ENCODE peak calls at places on chromosomes 12 and 14, in four cellular contexts. V, C, Y and P are unnamed samples.

GRCh38 chr12:57622293-57623245 is 10.4 kb downstream of the B4GALNT1 start:
- DNase-seq in V (no peak), C (no peak), Y (no peak), P (no peak)

GRCh38 chr14:79369359-79370332 is 841.7 kb downstream of the DIO2 start:
- DNase-seq in V (peak), C (no peak), Y (no peak), P (peak)

GRCh38 chr14:39673141-39674133 is 241.2 kb upstream of the FBXO33 start:
- DNase-seq in V (no peak), C (no peak), Y (no peak), P (no peak)

GRCh38 chr14:102490456-102490855 is 19.1 kb downstream of the ANKRD9 start:
- DNase-seq in V (peak), C (no peak), Y (peak), P (no peak)

GRCh38 chr12:46299846-46300245 is 31.0 kb upstream of the SLC38A1 start:
- DNase-seq in V (no peak), C (no peak), Y (no peak), P (no peak)

GRCh38 chr14:93905623-93906022 is 21.5 kb upstream of the FAM181A start:
- DNase-seq in V (peak), C (no peak), Y (no peak), P (no peak)

GRCh38 chr12:66176525-66176924 is 6.7 kb upstream of the TMBIM4 start:
- DNase-seq in V (no peak), C (no peak), Y (no peak), P (no peak)

GRCh38 chr12:79302171-79302841 is 388.5 kb downstream of the PAWR start:
- DNase-seq in V (no peak), C (no peak), Y (no peak), P (no peak)

GRCh38 chr12:128040971-128041370 is 226.0 kb upstream of the TMEM132C start:
- DNase-seq in V (no peak), C (no peak), Y (no peak), P (no peak)

GRCh38 chr14:22545842-22546721 is 42.9 kb downstream of the DAD1 start:
- DNase-seq in V (peak), C (no peak), Y (no peak), P (no peak)

GRCh38 chr14:29925106-29925722 is 2.4 kb downstream of the PRKD1 start:
- DNase-seq in V (no peak), C (no peak), Y (no peak), P (no peak)

GRCh38 chr14:61866932-61867920 is 105.0 kb downstream of the SNAPC1 start:
- DNase-seq in V (no peak), C (no peak), Y (no peak), P (no peak)

GRCh38 chr14:102215071-102215470 is 75.4 kb downstream of the WDR20 start:
- DNase-seq in V (no peak), C (no peak), Y (no peak), P (no peak)

GRCh38 chr12:2813573-2814185 is 1.2 kb downstream of the ITFG2 start:
- DNase-seq in V (peak), C (peak), Y (no peak), P (peak)

GRCh38 chr12:116319851-116320621 is 42.5 kb upstream of the MED13L start:
- DNase-seq in V (peak), C (no peak), Y (peak), P (peak)

GRCh38 chr14:77099425-77100167 is 1.5 kb downstream of the CIPC start:
- DNase-seq in V (peak), C (no peak), Y (no peak), P (no peak)

GRCh38 chr12:79371226-79371625 is 319.5 kb downstream of the PAWR start:
- DNase-seq in V (no peak), C (no peak), Y (no peak), P (no peak)

DNA sequence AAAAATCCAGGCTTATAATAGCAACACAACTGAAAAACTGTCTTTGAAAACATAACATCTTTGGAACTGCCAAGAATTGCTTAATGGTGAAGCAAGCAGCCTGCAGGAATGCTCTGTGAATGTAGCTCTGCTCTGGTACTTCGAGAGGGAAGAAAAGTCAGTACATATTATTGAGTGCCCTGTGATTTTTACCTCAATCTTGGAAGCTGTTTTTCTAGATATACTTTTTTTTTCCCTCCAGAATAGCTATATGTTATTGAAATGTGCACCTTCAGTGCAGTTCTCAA is 508.1 kb downstream of the PCNX1 start:
- DNase-seq in V (no peak), C (no peak), Y (no peak), P (no peak)
- H3K27ac ChIP-seq in V (no peak), C (no peak), Y (no peak), P (no peak)

GRCh38 chr12:12926571-12927071 is 25.3 kb downstream of the GPRC5D start:
- DNase-seq in V (no peak), C (no peak), Y (no peak), P (no peak)

GRCh38 chr12:12922191-12922616 is 29.8 kb downstream of the GPRC5D start:
- DNase-seq in V (no peak), C (no peak), Y (no peak), P (no peak)

GRCh38 chr12:12922978-12923377 is 29.0 kb downstream of the GPRC5D start:
- DNase-seq in V (no peak), C (no peak), Y (no peak), P (no peak)

GRCh38 chr12:12925383-12925782 is 26.6 kb downstream of the GPRC5D start:
- DNase-seq in V (no peak), C (no peak), Y (no peak), P (no peak)

GRCh38 chr12:12924169-12924568 is 27.8 kb downstream of the GPRC5D start:
- DNase-seq in V (no peak), C (no peak), Y (no peak), P (no peak)
- H3K27ac ChIP-seq in V (no peak), C (no peak), Y (no peak), P (no peak)

DNA sequence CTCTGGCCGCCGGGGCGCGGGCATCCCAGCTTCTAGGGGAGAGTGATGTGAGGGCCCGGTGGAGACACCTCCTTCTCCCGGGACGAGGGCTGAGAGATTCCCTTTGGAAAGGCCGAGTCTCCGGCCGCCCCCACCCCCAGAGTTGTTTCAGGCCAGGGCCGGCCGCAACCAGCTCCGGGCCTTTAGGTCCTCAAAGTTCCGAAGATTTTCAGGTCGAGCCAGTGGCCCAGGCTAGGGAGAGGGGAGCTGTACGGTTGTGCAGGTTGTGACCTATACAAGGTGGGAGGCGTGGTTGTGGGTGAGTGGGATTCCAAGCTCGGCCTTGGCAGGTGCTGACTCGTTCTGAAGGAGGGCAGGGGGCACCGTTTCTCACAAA is 18.4 kb upstream of the ANKRD33 start:
- DNase-seq in V (no peak), C (no peak), Y (no peak), P (no peak)
- H3K27ac ChIP-seq in V (no peak), C (no peak), Y (no peak), P (no peak)

DNA sequence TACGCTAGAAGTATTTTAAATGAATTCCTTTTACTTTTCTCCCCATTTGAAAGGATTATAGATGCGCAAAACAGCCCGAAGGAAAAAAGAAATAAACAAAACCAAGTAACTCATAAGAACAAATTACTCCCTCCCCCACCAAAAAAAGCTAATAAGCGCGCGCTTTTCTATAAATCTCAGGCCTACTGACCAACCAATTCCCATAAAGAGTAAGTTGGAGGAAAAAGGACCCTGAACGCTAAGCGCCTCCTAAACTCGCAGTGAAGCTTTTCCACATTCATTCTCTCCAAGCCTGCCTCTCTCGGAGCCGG is 583 bp downstream of the MBIP start:
- DNase-seq in V (no peak), C (no peak), Y (no peak), P (no peak)
- H3K27ac ChIP-seq in V (peak), C (peak), Y (peak), P (peak)

GRCh38 chr12:62250671-62251608 is 9.3 kb upstream of the USP15 start:
- DNase-seq in V (no peak), C (no peak), Y (no peak), P (no peak)
- H3K27ac ChIP-seq in V (no peak), C (no peak), Y (peak), P (no peak)

DNA sequence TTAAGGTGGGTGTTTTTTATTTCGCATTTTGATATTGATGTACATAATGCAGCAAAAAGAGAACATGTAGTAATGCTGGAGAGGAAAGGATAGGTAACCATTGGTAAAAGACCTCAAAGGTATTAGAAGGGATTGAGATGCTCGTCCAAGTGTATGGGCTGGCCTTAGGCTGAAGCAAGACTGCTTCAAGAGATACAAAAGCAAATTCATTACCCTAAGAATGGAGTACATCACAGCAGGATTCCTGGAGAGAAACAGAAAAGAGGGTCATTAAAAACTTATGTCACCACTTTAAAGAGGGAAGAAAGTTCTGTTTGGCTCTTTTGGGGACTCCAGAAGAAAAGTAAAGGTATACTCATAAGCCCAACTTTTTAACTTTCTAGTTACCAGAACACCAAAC is 420.5 kb downstream of the ZFP36L1 start:
- DNase-seq in V (no peak), C (no peak), Y (no peak), P (no peak)
- H3K27ac ChIP-seq in V (no peak), C (no peak), Y (no peak), P (no peak)

GRCh38 chr12:119202544-119202943 is 23.8 kb downstream of the HSPB8 start:
- DNase-seq in V (no peak), C (no peak), Y (no peak), P (no peak)
- H3K27ac ChIP-seq in V (no peak), C (no peak), Y (no peak), P (no peak)

GRCh38 chr14:65074449-65075155 is 27.7 kb downstream of the MAX start:
- DNase-seq in V (no peak), C (no peak), Y (no peak), P (no peak)
- H3K27ac ChIP-seq in V (peak), C (no peak), Y (no peak), P (no peak)

DNA sequence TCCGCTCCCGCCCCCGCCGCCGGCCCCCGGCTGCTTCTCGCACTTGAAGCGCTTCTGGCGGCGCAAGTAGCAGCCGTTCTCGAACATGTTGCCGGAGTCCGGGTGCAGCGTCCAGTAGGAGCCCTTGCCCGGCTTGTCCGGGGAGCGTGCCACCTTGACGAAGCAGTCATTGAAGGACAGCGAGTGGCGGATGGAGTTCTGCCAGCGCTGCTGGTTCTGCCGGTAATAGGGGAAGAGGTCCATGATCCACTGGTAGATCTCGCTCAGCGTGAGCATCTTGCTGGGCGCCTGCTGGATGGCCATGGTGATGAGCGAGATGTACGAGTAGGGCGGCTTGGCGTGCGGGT is 3.1 kb downstream of the FOXA1 start:
- DNase-seq in V (peak), C (no peak), Y (no peak), P (no peak)
- H3K27ac ChIP-seq in V (peak), C (no peak), Y (no peak), P (no peak)

GRCh38 chr14:52700701-52701172 is 5.4 kb upstream of the ERO1A start:
- DNase-seq in V (peak), C (no peak), Y (no peak), P (peak)
- H3K27ac ChIP-seq in V (peak), C (no peak), Y (no peak), P (peak)